ENCODE peak calls at places on chromosomes 5 and 9, in five cellular contexts. K is GM06990, A is fibroblast of lung, M is Peyer's patch, O is heart left ventricle. G is an unnamed sample.

GRCh38 chr5:73443725-73444498 is 4.7 kb downstream of the FOXD1 start:
- DNase-seq in K (no peak), A (peak), M (no peak), O (no peak), G (no peak)

GRCh38 chr9:137293094-137293481 is 9.0 kb downstream of the NRARP start:
- DNase-seq in K (no peak), A (no peak), M (no peak), O (peak), G (no peak)

GRCh38 chr5:58940446-58940845 is 357.6 kb downstream of the RAB3C start:
- DNase-seq in K (no peak), A (peak), M (no peak), O (no peak), G (no peak)

GRCh38 chr9:126916909-126917308 is 2.3 kb downstream of the RALGPS1 start:
- DNase-seq in K (no peak), A (no peak), M (no peak), O (no peak), G (no peak)

GRCh38 chr9:20726144-20726543 is 42.1 kb downstream of the FOCAD start:
- DNase-seq in K (no peak), A (no peak), M (no peak), O (no peak), G (no peak)

GRCh38 chr5:72460413-72460812 is 46.8 kb downstream of the ZNF366 start:
- DNase-seq in K (no peak), A (no peak), M (no peak), O (no peak), G (no peak)

GRCh38 chr9:6557883-6558282 is 87.6 kb downstream of the GLDC start:
- DNase-seq in K (no peak), A (no peak), M (no peak), O (no peak), G (no peak)

GRCh38 chr5:52989025-52989780 is at the start of gene ITGA2:
- DNase-seq in K (peak), A (peak), M (no peak), O (peak), G (no peak)

GRCh38 chr5:94196959-94197358 is 421.4 kb downstream of the KIAA0825 start:
- DNase-seq in K (no peak), A (no peak), M (no peak), O (no peak), G (no peak)

GRCh38 chr9:104091708-104092107 is 2.4 kb upstream of the SMC2 start:
- DNase-seq in K (peak), A (peak), M (no peak), O (peak), G (no peak)
- TF ChIP-seq CTCF in K (no peak), A (peak), M (peak), O (peak), G (peak)

GRCh38 chr9:2506310-2506709 is 115.3 kb upstream of the VLDLR start:
- DNase-seq in K (no peak), A (no peak), M (no peak), O (no peak), G (no peak)
- H3K4me3 ChIP-seq in K (no peak), A (no peak), M (no peak), O (no peak), G (no peak)

GRCh38 chr9:4090491-4090890 is 209.4 kb downstream of the GLIS3 start:
- DNase-seq in K (no peak), A (no peak), M (no peak), O (no peak), G (no peak)
- TF ChIP-seq CTCF in K (no peak), A (no peak), M (no peak), O (no peak), G (no peak)

DNA sequence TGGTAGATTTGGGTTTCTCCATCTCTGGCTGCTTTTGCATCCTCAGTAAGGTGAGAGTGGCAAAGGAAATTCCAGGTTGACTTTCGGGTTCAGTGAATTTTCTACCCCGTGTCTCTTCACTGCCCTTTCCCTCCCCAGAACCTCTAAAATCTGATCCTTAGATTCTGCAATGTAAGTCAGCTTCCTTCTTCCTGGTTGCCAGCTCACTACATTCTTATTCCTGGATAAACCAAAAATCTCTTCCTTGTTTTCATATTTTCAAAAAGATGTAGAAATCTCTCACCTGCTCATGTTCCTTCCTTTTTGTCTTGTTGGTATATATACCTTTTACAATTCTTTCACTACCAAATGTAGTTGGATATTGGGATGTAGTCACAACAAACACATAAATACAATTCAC is 145.8 kb downstream of the TMC1 start:
- DNase-seq in K (no peak), A (no peak), M (no peak), O (no peak), G (no peak)
- H3K4me3 ChIP-seq in K (no peak), A (no peak), M (no peak), O (no peak), G (no peak)

DNA sequence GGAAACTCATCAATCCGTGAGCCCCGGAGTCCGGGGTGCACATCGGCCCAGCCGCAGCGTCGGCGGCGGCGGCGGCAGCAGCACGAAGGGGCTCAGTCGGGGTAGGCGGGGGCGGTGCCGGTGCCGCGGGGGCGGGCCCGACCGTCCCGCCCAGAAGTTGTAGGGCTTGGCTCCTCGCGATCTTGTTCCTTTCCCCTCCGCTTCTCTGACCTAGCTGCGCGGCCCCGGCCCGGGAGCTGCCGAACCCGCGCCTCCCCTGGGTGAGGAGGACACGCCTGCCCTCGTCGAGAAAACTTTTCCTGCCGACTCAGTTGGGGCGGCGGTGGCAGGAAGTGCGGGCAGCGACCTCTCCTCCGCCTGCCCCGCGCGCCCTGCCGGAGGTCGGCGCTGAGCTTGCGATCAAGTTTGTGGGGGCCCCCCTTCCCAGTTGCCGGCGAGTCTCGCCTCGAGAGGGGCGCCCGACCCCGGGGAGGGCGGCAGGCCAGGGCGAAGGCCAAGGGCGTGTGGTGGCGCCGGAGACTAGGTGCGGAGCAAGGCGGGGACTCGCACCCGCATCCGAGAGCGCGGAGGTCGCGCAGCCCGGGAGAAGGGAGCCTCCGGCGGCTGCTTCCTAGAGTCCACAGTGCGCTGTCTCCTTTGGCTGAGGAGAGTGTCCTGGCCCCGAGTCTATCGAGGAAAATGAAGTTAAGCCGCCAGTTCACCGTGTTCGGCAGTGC is at the start of gene MAN2A1:
- DNase-seq in K (peak), A (peak), M (peak), O (peak), G (peak)
- TF ChIP-seq CTCF in K (peak), A (no peak), M (no peak), O (no peak), G (no peak)

GRCh38 chr9:124248066-124248465 is 9.7 kb upstream of the NEK6 start:
- DNase-seq in K (no peak), A (no peak), M (no peak), O (no peak), G (no peak)

GRCh38 chr9:124239249-124240073 is 18.3 kb upstream of the NEK6 start:
- DNase-seq in K (no peak), A (no peak), M (peak), O (no peak), G (peak)

GRCh38 chr9:124238546-124239140 is 19.1 kb upstream of the NEK6 start:
- DNase-seq in K (no peak), A (no peak), M (no peak), O (no peak), G (no peak)

GRCh38 chr9:124242331-124243194 is 15.2 kb upstream of the NEK6 start:
- DNase-seq in K (no peak), A (peak), M (no peak), O (peak), G (no peak)
- H3K4me3 ChIP-seq in K (no peak), A (no peak), M (peak), O (peak), G (no peak)

DNA sequence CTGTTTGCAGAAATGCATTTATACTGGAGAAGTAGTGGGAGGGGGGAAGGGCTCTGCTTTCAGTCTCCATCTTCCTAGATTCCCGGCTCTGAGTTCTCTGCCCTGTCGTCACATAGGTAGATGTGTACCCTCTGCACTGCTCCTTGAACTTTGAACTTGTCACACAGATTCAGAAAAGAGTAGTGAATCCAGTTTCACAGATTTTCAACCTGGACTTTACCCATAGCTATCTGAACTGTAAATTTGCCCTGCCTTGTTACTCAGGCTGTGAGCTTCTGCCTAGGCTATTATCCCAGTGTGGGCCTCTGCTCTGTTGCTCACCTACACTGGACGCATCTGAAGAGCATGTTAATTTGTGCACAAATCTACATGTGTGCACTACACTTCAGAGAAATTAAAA is 12.8 kb upstream of the C9orf152 start:
- DNase-seq in K (no peak), A (no peak), M (no peak), O (no peak), G (no peak)
- TF ChIP-seq CTCF in K (no peak), A (no peak), M (no peak), O (no peak), G (no peak)

GRCh38 chr5:172102913-172103629 is 85.0 kb downstream of the STK10 start:
- DNase-seq in K (no peak), A (peak), M (no peak), O (peak), G (no peak)
- H3K4me3 ChIP-seq in K (no peak), A (peak), M (no peak), O (no peak), G (no peak)

GRCh38 chr5:134070648-134070978 is 43.9 kb upstream of the TCF7 start:
- DNase-seq in K (no peak), A (no peak), M (no peak), O (no peak), G (no peak)
- TF ChIP-seq CTCF in K (no peak), A (no peak), M (no peak), O (no peak), G (no peak)

G was measured in GM12864.